ENCODE peak calls at places on chromosomes 2 and 18, in nine cellular contexts. Q, X, A, D, Y, V, E, L and J are unnamed samples.

GRCh38 chr18:7626175-7626921 is 59.2 kb downstream of the PTPRM start:
- DNase-seq in Q (no peak), X (no peak), A (no peak), D (no peak), Y (no peak), V (no peak), E (no peak), L (no peak), J (no peak)

GRCh38 chr2:115887209-115887776 is 1444.9 kb downstream of the DPP10 start:
- DNase-seq in Q (no peak), X (no peak), A (no peak), D (no peak), Y (no peak), V (no peak), E (no peak), L (no peak), J (no peak)

GRCh38 chr2:197675711-197676188 is 363 bp upstream of the RFTN2 start:
- DNase-seq in Q (peak), X (no peak), A (no peak), D (no peak), Y (no peak), V (no peak), E (no peak), L (no peak), J (peak)

GRCh38 chr2:178093471-178093870 is 18.8 kb upstream of the RBM45 start:
- DNase-seq in Q (no peak), X (no peak), A (no peak), D (no peak), Y (no peak), V (no peak), E (no peak), L (no peak), J (no peak)

GRCh38 chr18:68721681-68722583 is 7.0 kb upstream of the TMX3 start:
- DNase-seq in Q (no peak), X (peak), A (no peak), D (no peak), Y (no peak), V (no peak), E (no peak), L (no peak), J (no peak)

GRCh38 chr18:78913830-78914585 is 65.6 kb upstream of the SALL3 start:
- DNase-seq in Q (no peak), X (no peak), A (no peak), D (no peak), Y (no peak), V (no peak), E (peak), L (no peak), J (no peak)

GRCh38 chr2:133658020-133658903 is 90.0 kb upstream of the NCKAP5 start:
- DNase-seq in Q (no peak), X (no peak), A (no peak), D (no peak), Y (no peak), V (no peak), E (no peak), L (no peak), J (no peak)

GRCh38 chr18:2304378-2305175 is 266.7 kb downstream of the METTL4 start:
- DNase-seq in Q (no peak), X (no peak), A (no peak), D (no peak), Y (no peak), V (no peak), E (no peak), L (no peak), J (no peak)

GRCh38 chr2:84866121-84866520 is 14.8 kb downstream of the TRABD2A start:
- DNase-seq in Q (no peak), X (no peak), A (no peak), D (no peak), Y (no peak), V (no peak), E (no peak), L (no peak), J (no peak)

GRCh38 chr18:31992836-31993575 is 25.6 kb upstream of the RNF125 start:
- DNase-seq in Q (no peak), X (no peak), A (no peak), D (no peak), Y (no peak), V (no peak), E (no peak), L (no peak), J (no peak)

GRCh38 chr2:74573747-74574562 is 19.4 kb downstream of the DOK1 start:
- DNase-seq in Q (no peak), X (peak), A (no peak), D (no peak), Y (no peak), V (no peak), E (no peak), L (no peak), J (no peak)

GRCh38 chr18:36663312-36663711 is 165.5 kb downstream of the TPGS2 start:
- DNase-seq in Q (no peak), X (no peak), A (no peak), D (no peak), Y (no peak), V (no peak), E (no peak), L (no peak), J (no peak)

GRCh38 chr2:219713110-219713509 is 85.7 kb downstream of the SLC4A3 start:
- DNase-seq in Q (no peak), X (no peak), A (no peak), D (no peak), Y (peak), V (peak), E (no peak), L (no peak), J (no peak)

GRCh38 chr2:240922982-240923537 is 16.9 kb downstream of the CROCC2 start:
- DNase-seq in Q (peak), X (no peak), A (peak), D (peak), Y (no peak), V (peak), E (no peak), L (no peak), J (peak)

GRCh38 chr2:17643031-17643615 is 102.6 kb downstream of the VSNL1 start:
- DNase-seq in Q (peak), X (no peak), A (no peak), D (no peak), Y (peak), V (no peak), E (no peak), L (no peak), J (no peak)

GRCh38 chr2:192043216-192043870 is 151.4 kb downstream of the TMEFF2 start:
- DNase-seq in Q (no peak), X (no peak), A (no peak), D (no peak), Y (no peak), V (no peak), E (no peak), L (no peak), J (no peak)
- TF ChIP-seq EP300 in Q (no peak), X (no peak), A (no peak), D (no peak), Y (no peak), V (no peak), E (no peak), L (no peak), J (no peak)

GRCh38 chr2:222283634-222284033 is 15.2 kb downstream of the PAX3 start:
- DNase-seq in Q (no peak), X (no peak), A (no peak), D (no peak), Y (no peak), V (no peak), E (peak), L (no peak), J (no peak)
- TF ChIP-seq EP300 in Q (no peak), X (no peak), A (no peak), D (no peak), Y (no peak), V (no peak), E (no peak), L (no peak), J (no peak)

GRCh38 chr2:55672630-55673029 is 21.0 kb downstream of the PNPT1 start:
- DNase-seq in Q (no peak), X (no peak), A (no peak), D (no peak), Y (no peak), V (no peak), E (no peak), L (no peak), J (no peak)
- TF ChIP-seq EP300 in Q (no peak), X (no peak), A (no peak), D (no peak), Y (no peak), V (no peak), E (no peak), L (no peak), J (no peak)

GRCh38 chr2:217035967-217036366 is 176.1 kb upstream of the TNP1 start:
- DNase-seq in Q (no peak), X (no peak), A (no peak), D (no peak), Y (no peak), V (no peak), E (no peak), L (no peak), J (no peak)

GRCh38 chr2:217040099-217040498 is 180.2 kb upstream of the TNP1 start:
- DNase-seq in Q (no peak), X (no peak), A (no peak), D (no peak), Y (no peak), V (no peak), E (no peak), L (no peak), J (no peak)

GRCh38 chr2:217033191-217033590 is 173.3 kb upstream of the TNP1 start:
- DNase-seq in Q (no peak), X (no peak), A (no peak), D (no peak), Y (no peak), V (no peak), E (no peak), L (no peak), J (no peak)

GRCh38 chr2:217037330-217037729 is 177.5 kb upstream of the TNP1 start:
- DNase-seq in Q (no peak), X (no peak), A (no peak), D (no peak), Y (no peak), V (no peak), E (no peak), L (no peak), J (no peak)

DNA sequence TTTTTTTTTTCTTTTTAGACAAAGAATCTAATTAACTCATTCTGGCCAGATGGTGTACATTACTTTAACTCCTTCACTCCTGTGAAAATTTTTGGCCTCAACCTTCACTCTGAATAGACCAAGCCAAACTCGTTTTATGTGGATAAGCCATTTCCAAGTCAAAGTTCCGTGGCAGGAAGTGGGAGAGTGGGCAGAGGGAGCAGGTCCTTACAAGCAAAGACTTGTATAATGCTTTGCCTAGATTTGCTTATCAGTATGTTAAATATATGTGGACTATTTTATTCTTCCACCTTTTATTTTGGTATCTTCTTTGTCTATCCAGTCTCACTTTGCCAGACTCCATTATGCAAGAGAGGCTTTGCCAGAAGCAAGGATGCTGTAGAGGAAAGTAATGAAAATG is 178.1 kb upstream of the TNP1 start:
- DNase-seq in Q (no peak), X (no peak), A (no peak), D (no peak), Y (no peak), V (no peak), E (no peak), L (no peak), J (no peak)
- TF ChIP-seq EP300 in Q (no peak), X (no peak), A (no peak), D (no peak), Y (no peak), V (no peak), E (no peak), L (no peak), J (no peak)